ENCODE peak calls at places on chromosomes 3 and 15, in five cellular contexts. N, X, P, T and F are unnamed samples.

GRCh38 chr3:172859035-172859434 is 108.5 kb downstream of the ECT2 start:
- DNase-seq in T (no peak), N (no peak), X (no peak), P (no peak), F (no peak)

GRCh38 chr3:176155012-176155411 is 1042.3 kb downstream of the TBL1XR1 start:
- DNase-seq in P (no peak), X (no peak), N (no peak), T (no peak), F (no peak)

GRCh38 chr3:70606018-70606417 is 293.6 kb upstream of the MDFIC2 start:
- DNase-seq in X (no peak), T (no peak), N (no peak), P (peak), F (peak)

GRCh38 chr3:172658344-172659245 is 52.3 kb downstream of the NCEH1 start:
- DNase-seq in P (peak), N (no peak), X (no peak), T (peak), F (no peak)

GRCh38 chr3:194843543-194843942 is 157.9 kb downstream of the FAM43A start:
- DNase-seq in N (no peak), X (no peak), P (no peak), T (no peak), F (no peak)

GRCh38 chr3:52841981-52842340 is 7.1 kb upstream of the MUSTN1 start:
- DNase-seq in N (no peak), X (no peak), T (no peak), P (no peak), F (no peak)

GRCh38 chr3:61807865-61808276 is 246.5 kb downstream of the PTPRG start:
- DNase-seq in T (peak), N (no peak), P (peak), X (no peak), F (peak)

GRCh38 chr15:49190586-49190985 is 20.5 kb downstream of the GALK2 start:
- DNase-seq in N (no peak), X (no peak), T (no peak), P (no peak), F (no peak)

GRCh38 chr3:37491776-37492175 is 317.4 kb upstream of the LRRFIP2 start:
- DNase-seq in N (no peak), P (no peak), X (no peak), T (no peak), F (no peak)

GRCh38 chr3:160038862-160039562 is 50.4 kb downstream of the IL12A start:
- DNase-seq in X (no peak), N (no peak), P (peak), T (no peak), F (peak)

GRCh38 chr15:70214266-70214665 is 116.5 kb upstream of the TLE3 start:
- DNase-seq in P (peak), X (no peak), T (no peak), N (peak), F (no peak)

GRCh38 chr15:46751303-46751702 is 966.0 kb upstream of the SEMA6D start:
- DNase-seq in X (no peak), N (no peak), P (no peak), T (no peak), F (no peak)

GRCh38 chr3:102206506-102207145 is 228.2 kb upstream of the ZPLD1 start:
- DNase-seq in P (no peak), T (no peak), X (no peak), N (no peak), F (no peak)

GRCh38 chr3:150106752-150107428 is 136.2 kb upstream of the PFN2 start:
- DNase-seq in N (no peak), T (no peak), P (peak), X (no peak), F (peak)

GRCh38 chr3:40267940-40268707 is 41.4 kb upstream of the EIF1B start:
- DNase-seq in T (no peak), X (no peak), N (no peak), P (no peak), F (peak)

GRCh38 chr3:128385080-128385832 is 81.4 kb downstream of the DNAJB8 start:
- DNase-seq in T (peak), N (no peak), X (no peak), P (no peak), F (no peak)

GRCh38 chr3:58353722-58354553 is 21.2 kb downstream of the PXK start:
- DNase-seq in T (no peak), X (no peak), P (no peak), N (no peak), F (no peak)

GRCh38 chr15:48578965-48579364 is 66.5 kb downstream of the FBN1 start:
- DNase-seq in X (no peak), N (no peak), P (no peak), T (no peak), F (no peak)

GRCh38 chr3:55191911-55192787 is 264.3 kb upstream of the LRTM1 start:
- DNase-seq in X (no peak), N (no peak), P (no peak), T (no peak), F (no peak)
- TF ChIP-seq FOXM1 in X (no peak), N (no peak), P (no peak), T (no peak), F (no peak)

GRCh38 chr3:153840487-153840886 is 280.7 kb upstream of the ARHGEF26 start:
- DNase-seq in X (no peak), P (no peak), T (no peak), N (no peak), F (no peak)
- TF ChIP-seq FOXM1 in X (no peak), P (no peak), T (no peak), N (no peak), F (no peak)

GRCh38 chr3:126035362-126036050 is 48.4 kb downstream of the SLC41A3 start:
- DNase-seq in X (no peak), P (no peak), T (no peak), N (no peak), F (no peak)
- TF ChIP-seq FOXM1 in X (no peak), P (no peak), T (no peak), N (no peak), F (no peak)

GRCh38 chr15:30885814-30886213 is 17.9 kb upstream of the FAN1 start:
- DNase-seq in N (no peak), P (peak), X (no peak), T (peak), F (no peak)
- TF ChIP-seq FOXM1 in N (no peak), P (no peak), X (no peak), T (no peak), F (no peak)

GRCh38 chr3:185560676-185561075 is 8.3 kb upstream of the LIPH start:
- DNase-seq in P (no peak), T (no peak), N (no peak), X (no peak), F (no peak)

GRCh38 chr3:185561958-185562357 is 9.6 kb upstream of the LIPH start:
- DNase-seq in N (no peak), X (no peak), T (no peak), P (no peak), F (no peak)

GRCh38 chr3:185559706-185560090 is 7.3 kb upstream of the LIPH start:
- DNase-seq in N (no peak), X (no peak), P (no peak), T (no peak), F (no peak)

GRCh38 chr3:185558395-185558794 is 6.0 kb upstream of the LIPH start:
- DNase-seq in P (no peak), X (no peak), T (peak), N (peak), F (no peak)

DNA sequence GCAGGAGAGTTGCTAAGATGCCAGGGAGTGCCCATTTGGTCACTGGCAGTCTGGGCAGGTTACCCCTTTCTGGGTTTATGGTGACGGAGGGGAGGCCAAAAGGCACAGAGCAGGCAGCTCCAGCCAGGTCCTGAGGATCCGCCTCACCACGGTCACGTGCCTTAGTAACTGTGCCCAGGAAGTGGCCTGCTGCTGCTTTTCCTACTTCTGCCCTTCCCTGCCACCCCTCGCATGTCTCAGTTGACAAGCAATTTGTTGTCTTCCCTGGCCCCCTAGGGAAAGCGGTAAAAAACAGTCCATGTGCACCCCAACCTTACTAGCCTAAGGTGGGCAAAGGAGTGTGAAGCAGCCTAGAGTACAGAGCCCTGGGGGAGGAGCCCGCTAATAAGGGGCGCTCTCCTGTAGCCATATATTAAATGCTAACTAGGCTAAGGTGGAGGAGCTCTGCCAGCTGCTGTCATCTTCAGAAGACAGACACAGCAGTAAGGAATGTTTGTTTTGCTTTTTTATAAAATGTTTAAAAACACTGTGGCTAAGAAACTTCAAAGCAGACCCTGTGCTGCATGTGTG is 9.1 kb upstream of the LIPH start:
- DNase-seq in P (no peak), T (no peak), X (no peak), N (no peak), F (no peak)
- TF ChIP-seq FOXM1 in P (no peak), T (no peak), X (no peak), N (no peak), F (no peak)

GRCh38 chr15:31597466-31597865 is 270.8 kb downstream of the KLF13 start:
- DNase-seq in X (no peak), P (no peak), T (no peak), N (no peak), F (no peak)

GRCh38 chr15:31598620-31599019 is 272.0 kb downstream of the KLF13 start:
- DNase-seq in N (no peak), X (no peak), P (no peak), T (peak), F (no peak)
- TF ChIP-seq FOXM1 in N (no peak), X (no peak), P (no peak), T (no peak), F (no peak)

DNA sequence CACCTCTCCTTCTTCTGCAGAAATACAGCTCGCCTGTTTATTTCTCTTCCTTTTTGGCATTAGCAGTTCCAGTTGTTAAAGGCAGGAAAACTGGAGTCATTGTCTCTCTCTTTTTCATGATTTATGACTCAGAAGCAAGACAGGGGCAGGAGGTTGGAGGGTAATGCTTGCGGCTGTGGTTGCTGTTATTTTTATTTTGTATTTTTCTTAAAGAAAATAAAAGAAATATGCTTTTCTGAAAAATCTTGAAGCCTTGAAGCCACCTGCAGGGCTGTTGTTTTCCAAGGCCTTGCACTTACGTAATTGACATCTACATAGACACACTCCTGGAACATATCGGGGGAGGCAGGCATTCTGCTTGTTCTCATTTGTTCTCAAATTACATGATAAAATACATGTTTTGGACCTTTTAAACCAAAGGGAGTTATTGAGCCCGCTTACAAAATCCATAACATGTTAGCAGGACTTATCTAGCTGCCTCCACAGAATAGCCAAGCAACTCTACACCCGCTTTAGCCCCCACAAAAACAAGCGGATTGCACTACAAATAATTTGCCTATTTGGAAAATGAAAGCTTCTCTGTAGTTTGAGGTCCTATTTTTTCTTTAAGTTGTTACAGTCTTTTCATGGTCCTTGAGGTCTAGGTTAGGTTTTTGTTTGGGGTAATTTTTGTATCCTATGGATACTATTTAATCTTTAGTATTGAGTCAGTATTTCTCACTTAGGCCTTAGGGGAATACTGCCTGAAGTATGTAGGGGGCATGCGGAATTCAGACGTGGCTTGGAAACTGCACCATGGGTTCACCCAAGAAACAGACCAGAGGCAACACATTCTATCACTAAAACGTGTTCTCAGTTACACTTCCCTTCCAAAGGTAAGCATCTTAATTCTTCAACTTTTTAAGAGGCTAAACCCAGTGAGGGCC is 1004.5 kb upstream of the NR2F2 start:
- DNase-seq in T (no peak), N (no peak), P (peak), X (no peak), F (no peak)
- TF ChIP-seq FOXM1 in T (no peak), N (no peak), P (no peak), X (no peak), F (no peak)

GRCh38 chr3:99505200-99505599 is 133.2 kb upstream of the COL8A1 start:
- DNase-seq in X (no peak), T (no peak), P (no peak), N (no peak), F (no peak)

GRCh38 chr3:99504258-99504657 is 134.1 kb upstream of the COL8A1 start:
- DNase-seq in N (no peak), P (no peak), X (no peak), T (peak), F (no peak)

GRCh38 chr3:99502871-99503270 is 135.5 kb upstream of the COL8A1 start:
- DNase-seq in N (no peak), X (no peak), T (no peak), P (no peak), F (no peak)

GRCh38 chr3:99503350-99503749 is 135.0 kb upstream of the COL8A1 start:
- DNase-seq in N (no peak), X (no peak), P (no peak), T (no peak), F (no peak)

DNA sequence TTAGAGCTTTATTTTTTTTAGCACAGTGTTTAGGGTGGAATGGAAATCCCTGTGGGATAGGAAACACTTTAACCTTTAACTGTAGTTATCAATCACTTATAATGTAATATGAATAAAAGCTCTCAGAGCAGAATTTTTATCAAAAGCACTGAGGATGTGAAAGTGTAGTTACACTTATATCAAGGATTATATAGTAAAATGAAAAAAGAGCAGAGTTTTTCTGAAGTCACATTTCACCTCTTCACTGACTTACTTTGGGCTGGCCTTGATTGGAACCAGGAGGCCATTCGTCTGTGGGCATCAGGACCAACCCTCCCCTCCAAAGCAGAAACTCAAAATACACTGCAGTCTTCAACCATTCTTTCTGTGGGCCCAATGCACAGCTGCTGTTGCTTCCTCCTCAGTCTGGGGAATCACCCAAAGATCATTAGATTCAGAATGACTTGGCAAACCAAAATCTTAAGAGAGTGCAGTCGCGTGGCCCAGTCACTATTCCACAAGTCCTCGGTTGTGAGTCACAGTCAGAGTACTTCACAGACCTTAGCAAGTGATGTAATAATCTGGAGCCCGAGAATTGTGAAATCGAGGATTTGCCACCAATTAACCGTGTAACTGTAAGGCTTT is 132.6 kb upstream of the COL8A1 start:
- DNase-seq in N (no peak), X (peak), P (no peak), T (no peak), F (no peak)
- TF ChIP-seq FOXM1 in N (no peak), X (peak), P (no peak), T (no peak), F (no peak)